ENCODE peak calls at places on chromosomes 3 and 15, in seven cellular contexts. W is foreskin fibroblast, E is cardiac fibroblast, B is stomach, Y is mucosa of descending colon, O is AG04450, K is endodermal cell. S is an unnamed sample.

GRCh38 chr3:16511561-16512434 is 1.7 kb downstream of the RFTN1 start:
- DNase-seq in W (peak), E (peak), B (peak), Y (peak), O (peak), K (peak), S (peak)

GRCh38 chr3:16173696-16174355 is 654 bp upstream of the GALNT15 start:
- DNase-seq in W (peak), E (peak), B (no peak), Y (no peak), O (no peak), K (no peak), S (peak)

GRCh38 chr15:94206463-94207167 is 24.7 kb upstream of the MCTP2 start:
- DNase-seq in W (no peak), E (peak), B (no peak), Y (no peak), O (peak), K (no peak), S (peak)

GRCh38 chr3:175951047-175951694 is 1092.0 kb downstream of the NAALADL2 start:
- DNase-seq in W (peak), E (peak), B (no peak), Y (no peak), O (peak), K (no peak), S (peak)

GRCh38 chr3:132232231-132232792 is 84.9 kb upstream of the ACP3 start:
- DNase-seq in W (no peak), E (peak), B (no peak), Y (no peak), O (no peak), K (no peak), S (peak)

GRCh38 chr3:170999737-171000242 is 26.7 kb downstream of the SLC2A2 start:
- DNase-seq in W (peak), E (peak), B (no peak), Y (no peak), O (peak), K (no peak), S (peak)

GRCh38 chr3:140441006-140441405 is 236.9 kb upstream of the TRIM42 start:
- DNase-seq in W (no peak), E (peak), B (no peak), Y (no peak), O (no peak), K (no peak), S (peak)

GRCh38 chr15:73983211-73983727 is 8.8 kb downstream of the STOML1 start:
- DNase-seq in W (peak), E (peak), B (no peak), Y (no peak), O (peak), K (no peak), S (peak)

GRCh38 chr15:71228403-71228802 is 113.1 kb downstream of the THSD4 start:
- DNase-seq in W (no peak), E (no peak), B (no peak), Y (no peak), O (peak), K (no peak), S (no peak)

GRCh38 chr3:101940521-101940992 is 91.2 kb downstream of the NFKBIZ start:
- DNase-seq in W (peak), E (peak), B (no peak), Y (peak), O (peak), K (peak), S (peak)

GRCh38 chr3:16183601-16184270 is 9.3 kb downstream of the GALNT15 start:
- DNase-seq in W (peak), E (peak), B (no peak), Y (no peak), O (peak), K (peak), S (peak)

GRCh38 chr3:1693145-1693544 is 405.5 kb upstream of the CNTN4 start:
- DNase-seq in W (no peak), E (no peak), B (no peak), Y (no peak), O (no peak), K (no peak), S (no peak)

GRCh38 chr3:123789160-123789559 is 95.0 kb downstream of the MYLK start:
- DNase-seq in W (no peak), E (no peak), B (no peak), Y (no peak), O (no peak), K (no peak), S (no peak)

GRCh38 chr3:69740103-69741021 is 1.1 kb downstream of the MITF start:
- DNase-seq in W (no peak), E (no peak), B (peak), Y (peak), O (no peak), K (peak), S (no peak)

GRCh38 chr3:45545476-45545875 is 49.1 kb upstream of the LIMD1 start:
- DNase-seq in W (peak), E (peak), B (no peak), Y (no peak), O (no peak), K (peak), S (peak)

GRCh38 chr3:159616234-159616825 is 372.3 kb upstream of the IL12A start:
- DNase-seq in W (peak), E (peak), B (peak), Y (no peak), O (no peak), K (peak), S (peak)

GRCh38 chr3:169575381-169575780 is 88.1 kb downstream of the MECOM start:
- DNase-seq in W (no peak), E (peak), B (peak), Y (no peak), O (no peak), K (peak), S (peak)

GRCh38 chr3:195151866-195152526 is 119.0 kb downstream of the XXYLT1 start:
- DNase-seq in W (no peak), E (peak), B (no peak), Y (no peak), O (no peak), K (peak), S (peak)

GRCh38 chr3:60289356-60289935 is 961.8 kb downstream of the FHIT start:
- DNase-seq in W (no peak), E (no peak), B (no peak), Y (no peak), O (no peak), K (no peak), S (no peak)

GRCh38 chr15:62135532-62136134 is 29.5 kb downstream of the C2CD4B start:
- DNase-seq in W (peak), E (peak), B (peak), Y (peak), O (no peak), K (no peak), S (peak)

GRCh38 chr3:104750581-104750980 is 616.1 kb upstream of the ALCAM start:
- DNase-seq in W (peak), E (no peak), B (no peak), Y (no peak), O (no peak), K (no peak), S (peak)

GRCh38 chr15:84987949-84988624 is 6.4 kb downstream of the PDE8A start:
- DNase-seq in W (no peak), E (no peak), B (no peak), Y (no peak), O (no peak), K (no peak), S (no peak)

GRCh38 chr3:10929978-10930620 is 62.4 kb upstream of the SLC6A1 start:
- DNase-seq in W (no peak), E (no peak), B (no peak), Y (no peak), O (no peak), K (peak), S (no peak)

GRCh38 chr3:122977645-122978466 is 49.7 kb downstream of the SEMA5B start:
- DNase-seq in W (peak), E (peak), B (no peak), Y (no peak), O (peak), K (peak), S (peak)

GRCh38 chr15:50390549-50391264 is 33.5 kb upstream of the USP8 start:
- DNase-seq in W (no peak), E (no peak), B (no peak), Y (no peak), O (no peak), K (no peak), S (no peak)

GRCh38 chr15:69304176-69304533 is 5.4 kb downstream of the PAQR5 start:
- DNase-seq in W (peak), E (peak), B (no peak), Y (peak), O (peak), K (no peak), S (peak)

GRCh38 chr3:158961911-158962310 is 160.1 kb downstream of the MFSD1 start:
- DNase-seq in W (no peak), E (peak), B (no peak), Y (no peak), O (no peak), K (no peak), S (peak)

GRCh38 chr3:60803156-60803555 is 448.1 kb downstream of the FHIT start:
- DNase-seq in W (no peak), E (no peak), B (no peak), Y (no peak), O (no peak), K (no peak), S (no peak)

GRCh38 chr3:143970773-143971366 is 753 bp upstream of the DIPK2A start:
- DNase-seq in W (peak), E (peak), B (peak), Y (peak), O (no peak), K (peak), S (peak)

GRCh38 chr3:40695848-40696247 is 171.1 kb downstream of the ZNF621 start:
- DNase-seq in W (no peak), E (no peak), B (no peak), Y (no peak), O (no peak), K (no peak), S (no peak)

GRCh38 chr3:31370681-31371080 is 162.0 kb upstream of the STT3B start:
- DNase-seq in W (no peak), E (no peak), B (no peak), Y (no peak), O (no peak), K (no peak), S (no peak)

GRCh38 chr3:127287840-127288239 is at the start of gene PRR20G:
- DNase-seq in W (no peak), E (no peak), B (no peak), Y (peak), O (no peak), K (peak), S (no peak)

GRCh38 chr3:97793415-97794019 is 28.3 kb upstream of the CRYBG3 start:
- DNase-seq in W (peak), E (peak), B (no peak), Y (no peak), O (peak), K (no peak), S (peak)

GRCh38 chr3:129593230-129593594 is 13.3 kb downstream of the PLXND1 start:
- DNase-seq in W (no peak), E (no peak), B (no peak), Y (no peak), O (no peak), K (peak), S (no peak)

GRCh38 chr15:64024172-64025050 is 21.9 kb downstream of the DAPK2 start:
- DNase-seq in W (no peak), E (peak), B (no peak), Y (no peak), O (no peak), K (peak), S (no peak)
- TF ChIP-seq CTCF in W (no peak), E (no peak), B (no peak), Y (no peak), O (no peak), K (peak), S (peak)

GRCh38 chr3:187290561-187290960 is 976 bp downstream of the MASP1 start:
- DNase-seq in W (no peak), E (no peak), B (no peak), Y (no peak), O (no peak), K (no peak), S (no peak)
- H3K4me3 ChIP-seq in W (peak), E (no peak), B (no peak), Y (no peak), O (peak), K (no peak), S (no peak)

GRCh38 chr3:42012378-42012934 is 50.6 kb upstream of the ULK4 start:
- DNase-seq in W (no peak), E (no peak), B (no peak), Y (no peak), O (no peak), K (no peak), S (no peak)

GRCh38 chr3:42013652-42014442 is 51.9 kb upstream of the ULK4 start:
- DNase-seq in W (no peak), E (no peak), B (peak), Y (peak), O (no peak), K (peak), S (no peak)

GRCh38 chr3:42014443-42014945 is 52.6 kb upstream of the ULK4 start:
- DNase-seq in W (no peak), E (peak), B (no peak), Y (no peak), O (no peak), K (peak), S (peak)

GRCh38 chr3:42014949-42015533 is 53.1 kb upstream of the ULK4 start:
- DNase-seq in W (no peak), E (peak), B (peak), Y (peak), O (no peak), K (peak), S (peak)

DNA sequence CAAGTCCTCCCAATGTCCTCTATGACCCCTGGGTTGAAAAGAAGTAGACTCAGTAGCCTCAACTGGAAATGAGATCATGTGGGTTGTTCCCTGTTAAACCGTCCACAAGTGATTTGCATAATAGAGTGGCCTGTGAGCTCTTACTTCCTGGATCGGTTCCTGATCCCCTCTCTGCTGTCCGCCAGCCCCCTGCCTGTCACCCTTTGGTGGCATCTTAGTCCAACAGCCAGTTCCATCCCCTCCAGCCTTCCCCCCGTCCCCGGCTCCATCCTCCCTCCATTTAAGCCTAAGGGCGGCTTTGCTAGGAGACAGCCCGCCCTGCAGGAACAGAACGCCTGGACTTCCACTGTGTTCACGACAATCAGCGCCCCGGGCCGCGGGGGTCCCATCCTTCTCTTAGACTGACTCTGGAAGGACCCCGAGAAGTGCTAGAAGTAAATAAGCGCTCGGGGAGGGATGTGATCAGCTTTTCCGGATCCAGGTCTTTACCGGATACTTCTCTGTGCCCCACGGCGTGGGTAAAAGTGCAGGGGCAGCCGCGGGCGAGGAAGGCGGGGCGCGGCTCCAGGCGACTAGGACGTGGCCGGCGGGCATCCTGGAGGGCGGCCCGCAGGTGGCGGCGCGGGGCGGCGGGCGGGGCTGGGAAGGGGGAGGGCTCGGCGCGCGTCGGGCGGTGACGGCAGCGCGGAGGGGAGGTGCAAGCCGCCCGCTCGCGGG is 51.2 kb upstream of the ULK4 start:
- DNase-seq in W (peak), E (peak), B (peak), Y (peak), O (no peak), K (peak), S (peak)
- TF ChIP-seq CTCF in W (no peak), E (no peak), B (no peak), Y (no peak), O (no peak), K (no peak), S (no peak)

GRCh38 chr3:164040991-164041390 is 1037.3 kb downstream of the SI start:
- DNase-seq in W (no peak), E (no peak), B (no peak), Y (no peak), O (no peak), K (no peak), S (no peak)
- H3K4me3 ChIP-seq in W (no peak), E (no peak), B (no peak), Y (no peak), O (no peak), K (no peak), S (no peak)

GRCh38 chr3:78741066-78741645 is 1026.6 kb downstream of the ROBO1 start:
- DNase-seq in W (no peak), E (no peak), B (no peak), Y (no peak), O (no peak), K (no peak), S (peak)
- TF ChIP-seq CTCF in W (peak), E (peak), B (no peak), Y (no peak), O (peak), K (peak), S (peak)

GRCh38 chr3:72080101-72080500 is 295.2 kb upstream of the PROK2 start:
- DNase-seq in W (no peak), E (no peak), B (no peak), Y (no peak), O (no peak), K (no peak), S (no peak)

GRCh38 chr3:72080800-72081199 is 295.9 kb upstream of the PROK2 start:
- DNase-seq in W (no peak), E (no peak), B (no peak), Y (no peak), O (no peak), K (no peak), S (no peak)

GRCh38 chr3:72082776-72083477 is 298.0 kb upstream of the PROK2 start:
- DNase-seq in W (no peak), E (no peak), B (no peak), Y (no peak), O (no peak), K (no peak), S (no peak)

GRCh38 chr3:72082121-72082715 is 297.3 kb upstream of the PROK2 start:
- DNase-seq in W (no peak), E (peak), B (peak), Y (no peak), O (no peak), K (no peak), S (peak)

DNA sequence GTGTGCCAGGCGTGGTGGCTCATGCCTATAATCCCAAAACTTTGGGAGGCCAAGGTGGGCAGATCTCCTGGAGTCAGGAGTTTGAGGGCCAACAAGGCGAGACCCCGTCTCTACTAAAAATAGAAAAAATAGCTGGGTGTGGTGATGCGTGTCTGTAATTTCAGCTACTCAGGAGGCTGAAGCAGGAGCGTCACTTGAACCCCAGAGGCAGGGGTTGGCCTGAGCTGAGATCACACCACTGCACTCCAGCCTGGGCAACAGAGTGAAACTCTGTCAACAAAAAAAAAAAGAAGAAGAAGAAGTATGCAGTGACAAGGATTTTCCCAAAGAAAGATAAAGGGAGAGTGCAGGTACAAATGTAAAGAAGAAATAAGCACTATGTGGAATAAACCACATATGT is 296.5 kb upstream of the PROK2 start:
- DNase-seq in W (no peak), E (no peak), B (no peak), Y (no peak), O (no peak), K (no peak), S (no peak)
- H3K4me3 ChIP-seq in W (no peak), E (no peak), B (no peak), Y (no peak), O (no peak), K (no peak), S (no peak)